ENCODE peak calls at places on chromosomes 7 and 10, in seven cellular contexts. E is GM13976; W is OCI-LY7; P is iPS DF 19.7; U is thyroid gland; Z is Karpas-422; K is effector CD4-positive, alpha-beta T cell. H is an unnamed sample.

GRCh38 chr7:8480466-8480865 is 47.1 kb downstream of the NXPH1 start:
- DNase-seq in W (no peak), U (no peak), Z (no peak), E (no peak), K (no peak), P (no peak), H (no peak)

GRCh38 chr10:100625821-100626220 is 90.1 kb downstream of the HIF1AN start:
- DNase-seq in W (no peak), U (no peak), Z (no peak), K (no peak), P (peak; percentile 45), E (no peak), H (no peak)

GRCh38 chr7:119664601-119665000 is 608.4 kb upstream of the KCND2 start:
- DNase-seq in W (no peak), E (no peak), Z (no peak), P (no peak), K (no peak), U (no peak), H (no peak)

GRCh38 chr10:74050653-74051052 is 52.7 kb downstream of the VCL start:
- DNase-seq in Z (no peak), E (no peak), P (no peak), K (no peak), W (no peak), U (no peak), H (no peak)

GRCh38 chr10:34716958-34717357 is 98.1 kb downstream of the PARD3 start:
- DNase-seq in W (no peak), U (no peak), Z (no peak), P (no peak), E (no peak), K (no peak), H (no peak)

GRCh38 chr10:113856563-113856962 is 2.1 kb downstream of the NHLRC2 start:
- DNase-seq in E (no peak), Z (no peak), P (no peak), K (no peak), W (no peak), U (no peak), H (no peak)

GRCh38 chr7:142053988-142054387 is 57.5 kb upstream of the MGAM2 start:
- DNase-seq in W (no peak), E (no peak), P (no peak), Z (no peak), K (no peak), U (no peak), H (no peak)

GRCh38 chr7:83148776-83149175 is 13.9 kb downstream of the PCLO start:
- DNase-seq in Z (no peak), K (no peak), U (no peak), E (no peak), W (no peak), P (no peak), H (no peak)

GRCh38 chr10:3838723-3839437 is 53.9 kb upstream of the KLF6 start:
- DNase-seq in P (no peak), Z (no peak), W (peak; percentile 9), U (no peak), E (no peak), K (no peak), H (no peak)

GRCh38 chr7:112946350-112946749 is 140.3 kb downstream of the GPR85 start:
- DNase-seq in Z (no peak), P (no peak), U (no peak), E (no peak), K (no peak), W (no peak), H (no peak)

GRCh38 chr7:22361795-22362194 is 4.8 kb upstream of the RAPGEF5 start:
- DNase-seq in P (no peak), U (peak; percentile 42), E (no peak), K (no peak), W (no peak), Z (no peak), H (peak; percentile 84)

GRCh38 chr10:34017281-34017680 is 682.8 kb upstream of the NRP1 start:
- DNase-seq in E (no peak), U (no peak), W (no peak), Z (peak; percentile 49), K (no peak), P (peak; percentile 30), H (no peak)

GRCh38 chr10:45464958-45465567 is 91.0 kb downstream of the ALOX5 start:
- DNase-seq in W (peak; percentile 82), U (peak; percentile 71), Z (peak; percentile 94), K (peak; percentile 58), E (peak; percentile 82), P (peak; percentile 12), H (peak; percentile 83)

GRCh38 chr7:44150466-44150832 is 9.3 kb upstream of the MYL7 start:
- DNase-seq in Z (no peak), K (no peak), E (peak; percentile 55), U (no peak), W (peak; percentile 6), P (no peak), H (no peak)

GRCh38 chr10:132609211-132609610 is 71.6 kb downstream of the INPP5A start:
- DNase-seq in U (no peak), E (no peak), Z (no peak), W (no peak), P (no peak), K (no peak), H (no peak)

GRCh38 chr7:146844405-146844804 is 727.8 kb downstream of the CNTNAP2 start:
- DNase-seq in P (no peak), W (no peak), U (no peak), E (no peak), Z (no peak), K (no peak), H (no peak)

H was measured in body of pancreas.